ENCODE peak calls at places on chromosomes 4 and X, in five cellular contexts. B is T-cell, R is amygdala, Q is HFFc6, D is K562. P is an unnamed sample.

GRCh38 chr4:3037957-3038451 is 36.3 kb downstream of the HTT-AS start:
- DNase-seq in R (no peak), D (no peak), Q (no peak), B (no peak), P (no peak)

GRCh38 chr4:86050516-86050915 is 309.3 kb downstream of the MAPK10 start:
- DNase-seq in D (no peak), R (no peak), B (no peak), Q (no peak), P (no peak)

GRCh38 chr4:99856166-99856565 is 38.1 kb downstream of the LAMTOR3 start:
- DNase-seq in Q (peak), R (no peak), B (no peak), D (no peak), P (no peak)

GRCh38 chrX:48569958-48570357 is 4.3 kb upstream of the RBM3 start:
- DNase-seq in D (no peak), Q (peak), R (no peak), B (no peak), P (no peak)

GRCh38 chr4:74376888-74377483 is 12.0 kb downstream of the EREG start:
- DNase-seq in Q (peak), R (no peak), B (no peak), D (peak), P (no peak)

GRCh38 chr4:2907706-2908293 is 55.4 kb downstream of the NOP14 start:
- DNase-seq in Q (no peak), R (no peak), B (no peak), D (no peak), P (no peak)

GRCh38 chr4:151990201-151990600 is 229.4 kb upstream of the GATB start:
- DNase-seq in Q (peak), D (no peak), B (no peak), R (no peak), P (no peak)

GRCh38 chr4:111283066-111283677 is 660.3 kb upstream of the PITX2 start:
- DNase-seq in R (no peak), D (peak), B (no peak), Q (peak), P (no peak)

GRCh38 chr4:167717495-167717894 is 374.8 kb upstream of the ANXA10 start:
- DNase-seq in Q (no peak), D (no peak), R (no peak), B (no peak), P (no peak)

GRCh38 chrX:77925764-77926163 is 15.3 kb downstream of the ATP7A start:
- DNase-seq in D (no peak), Q (no peak), R (no peak), B (no peak), P (no peak)

GRCh38 chrX:57565198-57565597 is 26.6 kb upstream of the ZXDB start:
- DNase-seq in B (no peak), Q (no peak), D (no peak), R (no peak), P (no peak)

GRCh38 chr4:109465065-109465464 is 31.4 kb downstream of the SEC24B start:
- DNase-seq in R (no peak), Q (no peak), D (no peak), B (no peak), P (no peak)

GRCh38 chr4:184506527-184507121 is 32.3 kb upstream of the IRF2 start:
- DNase-seq in D (no peak), R (peak), Q (no peak), B (peak), P (no peak)

P was measured in NCI-H524 treated with DMSO at 0.1 percent for 48 hours.